ENCODE peak calls at places on chromosomes 6 and 20, in five cellular contexts. Q is foreskin keratinocyte, Z is keratinocyte, Y is lower lobe of right lung, T is BE2C. I is an unnamed sample. For H3K4me1, the result is how much of the 10 kb centered on the place peaks cover.

GRCh38 chr20:56166781-56167465 is 81.6 kb upstream of the MC3R start:
- DNase-seq in Q (no peak), Z (no peak), Y (no peak), T (peak), I (no peak)

GRCh38 chr20:22795897-22796296 is 211.5 kb upstream of the FOXA2 start:
- DNase-seq in Q (peak), Z (peak), Y (no peak), T (no peak), I (peak)

GRCh38 chr6:156662025-156662445 is 115.1 kb upstream of the ARID1B start:
- DNase-seq in Q (no peak), Z (no peak), Y (no peak), T (peak), I (peak)

GRCh38 chr6:132964101-132964867 is 149.9 kb downstream of the RPS12 start:
- DNase-seq in Q (no peak), Z (no peak), Y (no peak), T (peak), I (no peak)

GRCh38 chr6:148231572-148231971 is 111.1 kb upstream of the SASH1 start:
- DNase-seq in Q (peak), Z (peak), Y (no peak), T (no peak), I (no peak)

GRCh38 chr6:33213989-33214335 is 5.7 kb downstream of the RING1 start:
- DNase-seq in Q (no peak), Z (no peak), Y (no peak), T (no peak), I (no peak)

GRCh38 chr6:97053643-97054411 is 129.3 kb downstream of the KLHL32 start:
- DNase-seq in Q (no peak), Z (no peak), Y (no peak), T (no peak), I (no peak)

GRCh38 chr6:112149236-112149635 is 61.8 kb downstream of the FAM229B start:
- DNase-seq in Q (no peak), Z (no peak), Y (no peak), T (no peak), I (no peak)

GRCh38 chr6:11855743-11856142 is 77.1 kb upstream of the ADTRP start:
- DNase-seq in Q (no peak), Z (no peak), Y (no peak), T (no peak), I (no peak)

GRCh38 chr6:118522422-118522821 is 25.7 kb upstream of the PLN start:
- DNase-seq in Q (no peak), Z (no peak), Y (no peak), T (no peak), I (no peak)

GRCh38 chr20:1417273-1417672 is 24.4 kb upstream of the FKBP1A start:
- DNase-seq in Q (peak), Z (peak), Y (no peak), T (no peak), I (no peak)

GRCh38 chr6:121823437-121823851 is 388.0 kb downstream of the GJA1 start:
- DNase-seq in Q (no peak), Z (no peak), Y (no peak), T (no peak), I (no peak)

GRCh38 chr6:79453558-79454042 is 83.6 kb downstream of the LCA5 start:
- DNase-seq in Q (peak), Z (peak), Y (no peak), T (no peak), I (no peak)

GRCh38 chr20:40689943-40690835 is 1.2 kb upstream of the MAFB start:
- DNase-seq in Q (peak), Z (peak), Y (peak), T (peak), I (peak)

GRCh38 chr6:41730531-41731436 is 4.6 kb downstream of the TFEB start:
- DNase-seq in Q (no peak), Z (no peak), Y (peak), T (no peak), I (no peak)

GRCh38 chr20:35944189-35944588 is 10.1 kb downstream of the SCAND1 start:
- DNase-seq in Q (no peak), Z (no peak), Y (no peak), T (no peak), I (no peak)

GRCh38 chr6:62217866-62218265 is 68.2 kb downstream of the KHDRBS2 start:
- DNase-seq in Q (no peak), Z (no peak), Y (no peak), T (no peak), I (no peak)

GRCh38 chr20:31617432-31618104 is 12.5 kb downstream of the ID1 start:
- DNase-seq in Q (no peak), Z (no peak), Y (no peak), T (no peak), I (no peak)

GRCh38 chr6:107750398-107750797 is 73.7 kb downstream of the SCML4 start:
- DNase-seq in Q (no peak), Z (no peak), Y (no peak), T (no peak), I (no peak)

GRCh38 chr6:89941031-89941775 is 46.9 kb downstream of the GJA10 start:
- DNase-seq in Q (no peak), Z (no peak), Y (peak), T (no peak), I (peak)

GRCh38 chr6:6131492-6132109 is 124.9 kb upstream of the NRN1 start:
- DNase-seq in Q (no peak), Z (no peak), Y (no peak), T (no peak), I (no peak)
- TF ChIP-seq CTCF in Q (peak), Z (peak), Y (peak), T (peak), I (peak)

GRCh38 chr20:44983095-44983674 is 16.9 kb downstream of the STK4 start:
- DNase-seq in Q (no peak), Z (no peak), Y (no peak), T (no peak), I (no peak)

GRCh38 chr20:44976698-44977097 is 10.4 kb downstream of the STK4 start:
- DNase-seq in Q (no peak), Z (no peak), Y (no peak), T (no peak), I (no peak)

GRCh38 chr20:44981736-44982406 is 15.6 kb downstream of the STK4 start:
- DNase-seq in Q (no peak), Z (no peak), Y (no peak), T (no peak), I (no peak)

DNA sequence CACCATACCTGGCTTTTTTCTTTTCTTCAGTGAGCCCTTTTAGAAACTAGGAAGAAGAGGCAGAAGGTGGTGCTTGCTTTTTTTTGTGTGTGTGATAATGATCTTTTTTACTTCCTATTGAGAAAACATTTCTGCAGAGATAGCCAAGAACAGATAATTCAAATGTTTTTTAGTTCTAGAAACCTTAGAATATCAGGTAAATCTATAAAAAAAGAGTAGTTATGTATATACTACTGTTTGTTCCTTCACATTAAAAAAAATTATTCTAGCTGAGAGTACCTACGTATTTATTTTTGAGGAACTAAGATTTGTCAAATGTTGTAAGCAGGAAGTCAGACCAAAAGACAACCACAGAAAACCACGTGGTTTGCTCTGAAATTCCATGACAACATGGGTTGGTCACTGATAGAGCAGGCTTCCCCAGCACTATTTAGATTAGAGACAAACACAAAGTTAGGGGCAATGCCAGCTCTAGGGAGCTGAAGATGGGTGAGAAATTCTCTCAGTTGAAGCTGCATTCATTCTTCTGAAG is 12.8 kb downstream of the STK4 start:
- DNase-seq in Q (no peak), Z (no peak), Y (no peak), T (no peak), I (peak)
- H3K4me1 ChIP-seq in Q (under half), Z (under half), Y (under half), T (under half), I (under half)

GRCh38 chr6:135497412-135498177 is at the start of gene AHI1:
- DNase-seq in Q (peak), Z (peak), Y (peak), T (peak), I (peak)
- TF ChIP-seq CTCF in Q (no peak), Z (no peak), Y (no peak), T (no peak), I (peak)

GRCh38 chr20:53569005-53569404 is 24.6 kb downstream of the ZNF217 start:
- DNase-seq in Q (no peak), Z (no peak), Y (no peak), T (no peak), I (no peak)

GRCh38 chr20:53569606-53570307 is 23.9 kb downstream of the ZNF217 start:
- DNase-seq in Q (no peak), Z (no peak), Y (no peak), T (no peak), I (no peak)

GRCh38 chr20:53570446-53571276 is 23.0 kb downstream of the ZNF217 start:
- DNase-seq in Q (no peak), Z (no peak), Y (no peak), T (no peak), I (no peak)

GRCh38 chr20:53567379-53567778 is 26.3 kb downstream of the ZNF217 start:
- DNase-seq in Q (no peak), Z (no peak), Y (no peak), T (no peak), I (no peak)

DNA sequence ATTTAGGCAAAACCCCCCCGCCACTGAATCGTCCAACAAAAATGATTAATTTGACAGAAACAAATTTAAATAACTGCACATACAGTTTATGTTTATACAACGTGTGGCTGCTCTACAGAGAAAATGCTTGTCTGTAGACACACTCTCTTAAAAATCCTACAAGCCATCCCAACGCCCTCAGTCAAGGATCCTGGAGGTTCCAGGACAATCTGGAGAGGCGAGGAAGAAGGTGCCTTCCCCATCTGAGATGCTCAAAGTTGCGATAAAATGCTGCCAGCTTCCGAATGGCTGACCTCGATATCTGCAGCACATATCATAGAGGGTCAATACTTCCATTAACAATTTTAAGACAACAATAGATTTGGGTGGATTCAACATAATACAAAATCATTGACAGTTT is 25.3 kb downstream of the ZNF217 start:
- DNase-seq in Q (no peak), Z (no peak), Y (no peak), T (no peak), I (no peak)
- H3K4me1 ChIP-seq in Q (under half), Z (under half), Y (under half), T (under half), I (under half)

DNA sequence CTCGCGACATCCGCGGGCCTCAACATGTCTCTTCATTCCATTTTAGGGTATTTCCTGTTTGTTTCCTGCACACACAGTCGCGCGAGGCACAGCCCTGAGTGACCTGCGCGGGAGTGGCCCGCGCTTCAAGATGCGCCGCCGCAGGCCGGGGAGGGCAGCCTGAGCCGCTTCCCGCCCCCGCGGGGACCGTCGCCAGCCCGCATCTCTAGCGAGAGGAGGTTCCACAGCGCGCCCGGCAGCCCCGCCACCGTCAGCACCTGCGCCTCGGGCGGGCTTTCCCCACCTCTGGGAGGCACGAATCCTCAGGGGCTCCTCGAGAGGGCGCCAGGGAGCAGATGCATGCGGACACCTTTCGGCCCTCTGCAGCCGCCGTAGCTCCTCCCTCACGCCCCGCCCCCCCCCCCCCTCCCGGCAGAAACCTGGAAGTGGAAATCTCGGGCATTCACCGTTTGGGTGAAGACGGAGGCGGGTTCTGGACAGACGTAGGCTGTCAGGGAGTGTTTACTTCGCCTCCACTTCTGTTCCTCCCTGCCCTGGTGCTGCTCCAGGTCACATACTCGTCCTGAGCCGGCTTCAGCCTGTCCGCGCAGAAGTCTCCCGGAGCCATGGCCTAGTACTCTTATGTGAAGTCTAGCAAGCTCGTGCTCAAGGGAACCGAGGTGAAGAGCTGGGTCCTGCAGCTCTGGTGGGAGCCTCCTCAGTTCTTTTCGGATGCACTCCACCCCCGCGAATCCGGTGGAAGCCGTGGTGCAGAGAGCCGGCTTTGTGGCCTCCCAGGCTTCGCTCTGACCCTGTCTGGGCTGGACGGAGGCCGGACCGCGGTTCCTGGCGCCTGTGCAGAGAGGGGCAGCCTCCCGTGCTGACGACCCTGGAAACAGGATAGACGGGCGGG is 880.5 kb upstream of the DEFB115 start:
- DNase-seq in Q (peak), Z (no peak), Y (peak), T (peak), I (peak)
- TF ChIP-seq CTCF in Q (peak), Z (peak), Y (peak), T (peak), I (peak)

GRCh38 chr20:49560186-49560585 is 7.8 kb downstream of the PTGIS start:
- DNase-seq in Q (no peak), Z (no peak), Y (no peak), T (no peak), I (peak)
- H3K4me1 ChIP-seq in Q (under half), Z (under half), Y (under half), T (under half), I (under half)

DNA sequence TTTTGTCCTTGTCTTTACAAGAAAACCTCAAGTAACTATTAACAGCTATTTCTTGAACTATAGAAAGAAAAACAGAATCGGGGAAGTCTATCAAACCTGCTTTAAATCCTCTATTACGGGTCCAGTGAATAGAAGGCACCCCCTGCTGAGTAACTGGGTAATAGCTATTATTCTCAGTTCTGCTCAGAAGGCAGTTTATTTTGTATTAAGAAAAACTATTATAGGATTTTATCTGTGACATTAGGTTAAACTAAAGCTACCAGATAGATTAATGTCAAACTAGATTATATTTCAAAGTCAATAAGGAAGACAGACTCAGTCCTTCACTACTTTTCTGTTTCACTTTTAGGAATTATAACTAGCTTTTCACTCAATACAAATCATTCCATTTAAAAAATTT is 93.7 kb downstream of the DST start:
- DNase-seq in Q (no peak), Z (no peak), Y (no peak), T (no peak), I (no peak)
- TF ChIP-seq CTCF in Q (peak), Z (no peak), Y (peak), T (peak), I (peak)

GRCh38 chr6:137767465-137767864 is 99.6 kb upstream of the TNFAIP3 start:
- DNase-seq in Q (no peak), Z (no peak), Y (no peak), T (no peak), I (no peak)

GRCh38 chr6:137768935-137769334 is 98.1 kb upstream of the TNFAIP3 start:
- DNase-seq in Q (no peak), Z (peak), Y (no peak), T (no peak), I (no peak)

GRCh38 chr6:137769797-137770362 is 97.2 kb upstream of the TNFAIP3 start:
- DNase-seq in Q (no peak), Z (no peak), Y (no peak), T (no peak), I (no peak)

GRCh38 chr6:137766596-137767370 is 100.3 kb upstream of the TNFAIP3 start:
- DNase-seq in Q (no peak), Z (no peak), Y (no peak), T (no peak), I (no peak)

DNA sequence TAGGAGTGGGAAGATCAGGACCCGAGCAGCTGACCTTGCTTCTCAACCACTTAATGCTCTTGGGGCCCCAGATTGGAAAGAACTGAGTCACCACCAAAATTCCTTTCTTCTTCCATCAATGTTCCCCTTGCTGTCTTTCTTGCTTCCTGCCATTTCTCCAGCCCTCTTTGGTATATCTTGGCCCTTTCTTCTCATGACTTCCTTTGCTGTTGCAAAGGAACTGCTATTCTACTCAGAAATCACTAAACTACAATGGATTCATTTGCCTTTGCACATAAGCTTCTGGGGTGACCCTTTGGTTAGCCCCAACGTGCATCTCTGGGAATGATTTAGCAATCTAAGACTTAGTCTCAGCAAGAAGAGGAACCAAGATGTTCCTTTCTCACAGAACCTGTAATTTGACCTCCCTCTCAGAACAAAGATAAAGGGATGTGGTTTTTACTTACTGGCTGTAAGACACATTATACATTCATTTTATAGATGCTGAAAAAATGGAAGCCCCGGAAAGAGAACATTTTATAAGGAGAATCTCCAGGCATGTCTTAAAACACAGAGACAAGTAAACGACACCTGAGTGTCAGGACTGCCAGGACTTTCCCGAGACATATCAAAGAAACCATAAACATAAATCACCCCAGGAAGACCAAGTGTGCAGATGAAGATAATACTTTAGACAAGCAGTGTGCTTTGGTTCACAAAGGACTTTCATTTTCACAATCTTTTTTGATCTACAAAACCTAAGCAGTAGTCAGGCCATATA is 98.9 kb upstream of the TNFAIP3 start:
- DNase-seq in Q (no peak), Z (no peak), Y (no peak), T (no peak), I (no peak)
- H3K4me1 ChIP-seq in Q (under half), Z (under half), Y (under half), T (under half), I (under half)

DNA sequence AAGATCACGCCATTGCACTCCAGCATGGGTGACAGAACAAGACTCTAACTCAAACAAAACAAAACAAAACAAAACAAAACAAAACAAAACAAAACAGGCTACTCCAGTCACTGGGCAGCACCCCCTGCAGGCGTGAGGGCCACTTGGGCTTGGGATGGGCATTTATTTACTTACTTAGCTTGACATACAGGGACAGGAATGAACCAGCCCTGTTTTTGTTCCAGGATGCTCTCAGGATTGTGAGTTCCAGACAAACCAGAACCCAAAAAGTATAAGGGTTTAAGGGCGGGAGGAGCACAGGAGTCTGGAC is 4.0 kb upstream of the PTPN1 start:
- DNase-seq in Q (no peak), Z (no peak), Y (no peak), T (no peak), I (no peak)
- TF ChIP-seq CTCF in Q (peak), Z (no peak), Y (no peak), T (no peak), I (no peak)

I was measured in transverse colon.